ENCODE peak calls at places on chromosomes 3 and 15, in eight cellular contexts. H is A172; I is GM12891; V is A549; Q is IMR-90; O is activated naive CD8-positive, alpha-beta T cell treated with anti-CD3 and anti-CD28 coated beads, Interleukin-2, amount 50 U/mL, for 16 hours; X is GF-D8; W is NT2/D1. L is an unnamed sample.

GRCh38 chr15:68691667-68692066 is 112.9 kb downstream of the CORO2B start:
- DNase-seq in H (no peak), V (no peak), W (no peak), O (no peak), Q (no peak), I (no peak), X (no peak), L (no peak)

GRCh38 chr3:165624761-165625160 is 212.5 kb downstream of the BCHE start:
- DNase-seq in O (no peak), Q (peak; percentile 50), X (no peak), I (no peak), W (no peak), V (peak; percentile 14), H (peak; percentile 31), L (peak; percentile 16)

GRCh38 chr15:51076898-51077564 is 17.7 kb downstream of the TNFAIP8L3 start:
- DNase-seq in V (no peak), O (no peak), X (no peak), Q (no peak), H (peak; percentile 70), W (no peak), I (no peak), L (no peak)

GRCh38 chr3:60125686-60126085 is 1075.9 kb upstream of the CFAP20DC start:
- DNase-seq in V (no peak), I (no peak), X (no peak), H (no peak), O (no peak), W (no peak), Q (no peak), L (no peak)

GRCh38 chr3:126536126-126536525 is 12.2 kb downstream of the CHST13 start:
- DNase-seq in W (no peak), Q (no peak), X (no peak), I (no peak), O (no peak), V (no peak), H (no peak), L (no peak)

GRCh38 chr15:97084650-97085049 is 754.1 kb downstream of the NR2F2 start:
- DNase-seq in Q (no peak), H (peak; percentile 18), V (no peak), O (no peak), X (peak; percentile 35), I (no peak), W (no peak), L (no peak)

GRCh38 chr3:122502139-122502538 is 12.6 kb downstream of the KPNA1 start:
- DNase-seq in V (no peak), H (no peak), Q (no peak), I (no peak), X (no peak), W (no peak), O (no peak), L (no peak)

GRCh38 chr3:127074900-127075360 is 92.0 kb downstream of the PLXNA1 start:
- DNase-seq in O (no peak), H (peak; percentile 13), V (no peak), W (peak; percentile 78), Q (peak; percentile 48), I (peak; percentile 71), X (peak; percentile 81), L (peak; percentile 58)

GRCh38 chr3:149516920-149517319 is 42.4 kb downstream of the TM4SF4 start:
- DNase-seq in Q (no peak), H (no peak), O (no peak), V (no peak), W (no peak), X (no peak), I (no peak), L (no peak)

GRCh38 chr15:51969728-51970127 is 1.9 kb downstream of the LEO1 start:
- DNase-seq in I (no peak), Q (peak; percentile 23), W (no peak), X (no peak), H (no peak), V (no peak), O (no peak), L (no peak)

GRCh38 chr3:42652251-42652610 is 1.3 kb upstream of the ZBTB47 start:
- DNase-seq in W (no peak), Q (no peak), O (no peak), V (no peak), I (no peak), H (no peak), X (no peak), L (no peak)

GRCh38 chr15:69855601-69856000 is 242.1 kb downstream of the TLE3 start:
- DNase-seq in O (no peak), Q (no peak), I (no peak), W (no peak), X (no peak), V (no peak), H (no peak), L (no peak)

GRCh38 chr3:123597561-123597960 is 12.7 kb upstream of the HACD2 start:
- DNase-seq in Q (no peak), O (no peak), H (no peak), I (no peak), W (no peak), X (no peak), V (no peak), L (no peak)

GRCh38 chr3:126939347-126939735 is 43.6 kb upstream of the PLXNA1 start:
- DNase-seq in X (no peak), O (no peak), H (no peak), V (peak; percentile 9), W (no peak), Q (no peak), I (no peak), L (no peak)

GRCh38 chr15:75725719-75726607 is 13.3 kb upstream of the CSPG4 start:
- DNase-seq in O (no peak), V (no peak), I (no peak), W (no peak), H (no peak), Q (no peak), X (no peak), L (no peak)

GRCh38 chr3:128619146-128619890 is 31.3 kb downstream of the RPN1 start:
- DNase-seq in W (no peak), H (peak; percentile 82), O (no peak), V (peak; percentile 45), X (peak; percentile 8), Q (peak; percentile 96), I (no peak), L (no peak)

GRCh38 chr15:50828610-50829206 is 63.2 kb upstream of the SPPL2A start:
- DNase-seq in W (peak; percentile 22), Q (peak; percentile 86), O (no peak), X (no peak), H (peak; percentile 86), V (peak; percentile 76), I (no peak), L (no peak)

GRCh38 chr15:23857028-23857641 is 170.0 kb upstream of the NDN start:
- DNase-seq in Q (peak; percentile 22), H (no peak), O (no peak), I (no peak), X (no peak), W (peak; percentile 50), V (peak; percentile 63), L (peak; percentile 44)

L was measured in RPMI8226.